ENCODE peak calls at places on chromosomes 11 and 22, in seven cellular contexts. One of them, this sample, is unnamed.

GRCh38 chr11:37988031-37988430 is 1390.0 kb upstream of the RAG2 start:
- DNase-seq in activated CD8-positive, alpha-beta T cell treated with anti-CD3 and anti-CD28 coated beads for 36 hours: no peak
- DNase-seq in heart left ventricle: no peak
- DNase-seq in endothelial cell of umbilical vein: peak
- DNase-seq in M059J: peak
- DNase-seq in tibial nerve: no peak
- DNase-seq in activated T-helper 1 cell treated with anti-CD3 and anti-CD28 coated beads, Interleukin-12 subunit alpha, Interleukin-12 subunit beta, Interleukin-2, Interleukin-4 antibody, amounts not matched to agents 30 ng/mL and 10 ng/mL and 1 ng/mL, durations not matched to agents 14 hours and 24 hours and 36 hours: no peak
- DNase-seq in this sample: no peak

GRCh38 chr22:22422629-22423112 is 85.9 kb downstream of the ZNF280B start:
- DNase-seq in activated CD8-positive, alpha-beta T cell treated with anti-CD3 and anti-CD28 coated beads for 36 hours: peak
- DNase-seq in heart left ventricle: peak
- DNase-seq in endothelial cell of umbilical vein: peak
- DNase-seq in M059J: peak
- DNase-seq in tibial nerve: peak
- DNase-seq in activated T-helper 1 cell treated with anti-CD3 and anti-CD28 coated beads, Interleukin-12 subunit alpha, Interleukin-12 subunit beta, Interleukin-2, Interleukin-4 antibody, amounts not matched to agents 30 ng/mL and 10 ng/mL and 1 ng/mL, durations not matched to agents 14 hours and 24 hours and 36 hours: peak
- DNase-seq in this sample: peak

GRCh38 chr11:12042215-12042676 is 33.8 kb upstream of the DKK3 start:
- DNase-seq in activated CD8-positive, alpha-beta T cell treated with anti-CD3 and anti-CD28 coated beads for 36 hours: no peak
- DNase-seq in heart left ventricle: no peak
- DNase-seq in endothelial cell of umbilical vein: peak
- DNase-seq in M059J: peak
- DNase-seq in tibial nerve: no peak
- DNase-seq in activated T-helper 1 cell treated with anti-CD3 and anti-CD28 coated beads, Interleukin-12 subunit alpha, Interleukin-12 subunit beta, Interleukin-2, Interleukin-4 antibody, amounts not matched to agents 30 ng/mL and 10 ng/mL and 1 ng/mL, durations not matched to agents 14 hours and 24 hours and 36 hours: no peak
- DNase-seq in this sample: no peak

GRCh38 chr22:42298746-42299145 is 28.3 kb upstream of the TCF20 start:
- DNase-seq in activated CD8-positive, alpha-beta T cell treated with anti-CD3 and anti-CD28 coated beads for 36 hours: no peak
- DNase-seq in heart left ventricle: no peak
- DNase-seq in endothelial cell of umbilical vein: no peak
- DNase-seq in M059J: no peak
- DNase-seq in tibial nerve: no peak
- DNase-seq in activated T-helper 1 cell treated with anti-CD3 and anti-CD28 coated beads, Interleukin-12 subunit alpha, Interleukin-12 subunit beta, Interleukin-2, Interleukin-4 antibody, amounts not matched to agents 30 ng/mL and 10 ng/mL and 1 ng/mL, durations not matched to agents 14 hours and 24 hours and 36 hours: no peak
- DNase-seq in this sample: no peak

GRCh38 chr11:65417221-65417701 is 5.3 kb upstream of the NEAT1 start:
- DNase-seq in activated CD8-positive, alpha-beta T cell treated with anti-CD3 and anti-CD28 coated beads for 36 hours: peak
- DNase-seq in heart left ventricle: peak
- DNase-seq in endothelial cell of umbilical vein: peak
- DNase-seq in M059J: no peak
- DNase-seq in tibial nerve: peak
- DNase-seq in activated T-helper 1 cell treated with anti-CD3 and anti-CD28 coated beads, Interleukin-12 subunit alpha, Interleukin-12 subunit beta, Interleukin-2, Interleukin-4 antibody, amounts not matched to agents 30 ng/mL and 10 ng/mL and 1 ng/mL, durations not matched to agents 14 hours and 24 hours and 36 hours: no peak
- DNase-seq in this sample: no peak

GRCh38 chr22:50525991-50526848 is 822 bp upstream of the SCO2 start:
- DNase-seq in activated CD8-positive, alpha-beta T cell treated with anti-CD3 and anti-CD28 coated beads for 36 hours: peak
- DNase-seq in heart left ventricle: peak
- DNase-seq in endothelial cell of umbilical vein: peak
- DNase-seq in M059J: peak
- DNase-seq in tibial nerve: peak
- DNase-seq in activated T-helper 1 cell treated with anti-CD3 and anti-CD28 coated beads, Interleukin-12 subunit alpha, Interleukin-12 subunit beta, Interleukin-2, Interleukin-4 antibody, amounts not matched to agents 30 ng/mL and 10 ng/mL and 1 ng/mL, durations not matched to agents 14 hours and 24 hours and 36 hours: peak
- DNase-seq in this sample: peak

GRCh38 chr11:8566613-8567210 is 27.3 kb downstream of the STK33 start:
- DNase-seq in activated CD8-positive, alpha-beta T cell treated with anti-CD3 and anti-CD28 coated beads for 36 hours: no peak
- DNase-seq in heart left ventricle: no peak
- DNase-seq in endothelial cell of umbilical vein: peak
- DNase-seq in M059J: peak
- DNase-seq in tibial nerve: no peak
- DNase-seq in activated T-helper 1 cell treated with anti-CD3 and anti-CD28 coated beads, Interleukin-12 subunit alpha, Interleukin-12 subunit beta, Interleukin-2, Interleukin-4 antibody, amounts not matched to agents 30 ng/mL and 10 ng/mL and 1 ng/mL, durations not matched to agents 14 hours and 24 hours and 36 hours: no peak
- DNase-seq in this sample: peak

GRCh38 chr22:45923812-45924211 is 53.1 kb downstream of the WNT7B start:
- DNase-seq in activated CD8-positive, alpha-beta T cell treated with anti-CD3 and anti-CD28 coated beads for 36 hours: no peak
- DNase-seq in heart left ventricle: no peak
- DNase-seq in endothelial cell of umbilical vein: no peak
- DNase-seq in M059J: no peak
- DNase-seq in tibial nerve: no peak
- DNase-seq in activated T-helper 1 cell treated with anti-CD3 and anti-CD28 coated beads, Interleukin-12 subunit alpha, Interleukin-12 subunit beta, Interleukin-2, Interleukin-4 antibody, amounts not matched to agents 30 ng/mL and 10 ng/mL and 1 ng/mL, durations not matched to agents 14 hours and 24 hours and 36 hours: no peak
- DNase-seq in this sample: no peak

GRCh38 chr11:125148743-125149142 is 15.8 kb upstream of the PKNOX2 start:
- DNase-seq in activated CD8-positive, alpha-beta T cell treated with anti-CD3 and anti-CD28 coated beads for 36 hours: no peak
- DNase-seq in heart left ventricle: no peak
- DNase-seq in endothelial cell of umbilical vein: no peak
- DNase-seq in M059J: no peak
- DNase-seq in tibial nerve: no peak
- DNase-seq in activated T-helper 1 cell treated with anti-CD3 and anti-CD28 coated beads, Interleukin-12 subunit alpha, Interleukin-12 subunit beta, Interleukin-2, Interleukin-4 antibody, amounts not matched to agents 30 ng/mL and 10 ng/mL and 1 ng/mL, durations not matched to agents 14 hours and 24 hours and 36 hours: no peak
- DNase-seq in this sample: no peak

GRCh38 chr11:57641426-57641825 is 8.3 kb downstream of the YPEL4 start:
- DNase-seq in activated CD8-positive, alpha-beta T cell treated with anti-CD3 and anti-CD28 coated beads for 36 hours: peak
- DNase-seq in heart left ventricle: no peak
- DNase-seq in endothelial cell of umbilical vein: peak
- DNase-seq in M059J: peak
- DNase-seq in tibial nerve: no peak
- DNase-seq in activated T-helper 1 cell treated with anti-CD3 and anti-CD28 coated beads, Interleukin-12 subunit alpha, Interleukin-12 subunit beta, Interleukin-2, Interleukin-4 antibody, amounts not matched to agents 30 ng/mL and 10 ng/mL and 1 ng/mL, durations not matched to agents 14 hours and 24 hours and 36 hours: no peak
- DNase-seq in this sample: peak

GRCh38 chr11:78256962-78257361 is 68.2 kb downstream of the USP35 start:
- DNase-seq in activated CD8-positive, alpha-beta T cell treated with anti-CD3 and anti-CD28 coated beads for 36 hours: no peak
- DNase-seq in heart left ventricle: peak
- DNase-seq in endothelial cell of umbilical vein: peak
- DNase-seq in M059J: peak
- DNase-seq in tibial nerve: peak
- DNase-seq in activated T-helper 1 cell treated with anti-CD3 and anti-CD28 coated beads, Interleukin-12 subunit alpha, Interleukin-12 subunit beta, Interleukin-2, Interleukin-4 antibody, amounts not matched to agents 30 ng/mL and 10 ng/mL and 1 ng/mL, durations not matched to agents 14 hours and 24 hours and 36 hours: no peak
- DNase-seq in this sample: no peak

GRCh38 chr22:50305658-50306566 is 1.5 kb downstream of the PLXNB2 start:
- DNase-seq in activated CD8-positive, alpha-beta T cell treated with anti-CD3 and anti-CD28 coated beads for 36 hours: peak
- DNase-seq in heart left ventricle: peak
- DNase-seq in endothelial cell of umbilical vein: peak
- DNase-seq in M059J: peak
- DNase-seq in tibial nerve: peak
- DNase-seq in activated T-helper 1 cell treated with anti-CD3 and anti-CD28 coated beads, Interleukin-12 subunit alpha, Interleukin-12 subunit beta, Interleukin-2, Interleukin-4 antibody, amounts not matched to agents 30 ng/mL and 10 ng/mL and 1 ng/mL, durations not matched to agents 14 hours and 24 hours and 36 hours: no peak
- DNase-seq in this sample: no peak

GRCh38 chr22:42313804-42314581 is 43.5 kb upstream of the TCF20 start:
- DNase-seq in activated CD8-positive, alpha-beta T cell treated with anti-CD3 and anti-CD28 coated beads for 36 hours: peak
- DNase-seq in heart left ventricle: peak
- DNase-seq in endothelial cell of umbilical vein: peak
- DNase-seq in M059J: peak
- DNase-seq in tibial nerve: no peak
- DNase-seq in activated T-helper 1 cell treated with anti-CD3 and anti-CD28 coated beads, Interleukin-12 subunit alpha, Interleukin-12 subunit beta, Interleukin-2, Interleukin-4 antibody, amounts not matched to agents 30 ng/mL and 10 ng/mL and 1 ng/mL, durations not matched to agents 14 hours and 24 hours and 36 hours: peak
- DNase-seq in this sample: peak

GRCh38 chr11:93630037-93630436 is 31.4 kb upstream of the CEP295 start:
- DNase-seq in activated CD8-positive, alpha-beta T cell treated with anti-CD3 and anti-CD28 coated beads for 36 hours: no peak
- DNase-seq in heart left ventricle: no peak
- DNase-seq in endothelial cell of umbilical vein: no peak
- DNase-seq in M059J: no peak
- DNase-seq in tibial nerve: no peak
- DNase-seq in activated T-helper 1 cell treated with anti-CD3 and anti-CD28 coated beads, Interleukin-12 subunit alpha, Interleukin-12 subunit beta, Interleukin-2, Interleukin-4 antibody, amounts not matched to agents 30 ng/mL and 10 ng/mL and 1 ng/mL, durations not matched to agents 14 hours and 24 hours and 36 hours: no peak
- DNase-seq in this sample: no peak

GRCh38 chr11:106956887-106957505 is 61.3 kb downstream of the GUCY1A2 start:
- DNase-seq in activated CD8-positive, alpha-beta T cell treated with anti-CD3 and anti-CD28 coated beads for 36 hours: no peak
- DNase-seq in heart left ventricle: no peak
- DNase-seq in endothelial cell of umbilical vein: no peak
- DNase-seq in M059J: no peak
- DNase-seq in tibial nerve: no peak
- DNase-seq in activated T-helper 1 cell treated with anti-CD3 and anti-CD28 coated beads, Interleukin-12 subunit alpha, Interleukin-12 subunit beta, Interleukin-2, Interleukin-4 antibody, amounts not matched to agents 30 ng/mL and 10 ng/mL and 1 ng/mL, durations not matched to agents 14 hours and 24 hours and 36 hours: no peak
- DNase-seq in this sample: no peak

GRCh38 chr22:40405178-40406062 is 35.0 kb downstream of the SGSM3 start:
- DNase-seq in activated CD8-positive, alpha-beta T cell treated with anti-CD3 and anti-CD28 coated beads for 36 hours: no peak
- DNase-seq in heart left ventricle: no peak
- DNase-seq in endothelial cell of umbilical vein: no peak
- DNase-seq in M059J: no peak
- DNase-seq in tibial nerve: no peak
- DNase-seq in activated T-helper 1 cell treated with anti-CD3 and anti-CD28 coated beads, Interleukin-12 subunit alpha, Interleukin-12 subunit beta, Interleukin-2, Interleukin-4 antibody, amounts not matched to agents 30 ng/mL and 10 ng/mL and 1 ng/mL, durations not matched to agents 14 hours and 24 hours and 36 hours: no peak
- DNase-seq in this sample: no peak

GRCh38 chr11:120835601-120836228 is 188.2 kb upstream of the TBCEL start:
- DNase-seq in activated CD8-positive, alpha-beta T cell treated with anti-CD3 and anti-CD28 coated beads for 36 hours: peak
- DNase-seq in heart left ventricle: no peak
- DNase-seq in endothelial cell of umbilical vein: no peak
- DNase-seq in M059J: no peak
- DNase-seq in tibial nerve: no peak
- DNase-seq in activated T-helper 1 cell treated with anti-CD3 and anti-CD28 coated beads, Interleukin-12 subunit alpha, Interleukin-12 subunit beta, Interleukin-2, Interleukin-4 antibody, amounts not matched to agents 30 ng/mL and 10 ng/mL and 1 ng/mL, durations not matched to agents 14 hours and 24 hours and 36 hours: no peak
- DNase-seq in this sample: no peak

GRCh38 chr11:85301895-85302678 is 325.1 kb downstream of the DLG2 start:
- DNase-seq in activated CD8-positive, alpha-beta T cell treated with anti-CD3 and anti-CD28 coated beads for 36 hours: no peak
- DNase-seq in heart left ventricle: no peak
- DNase-seq in endothelial cell of umbilical vein: no peak
- DNase-seq in M059J: no peak
- DNase-seq in tibial nerve: no peak
- DNase-seq in activated T-helper 1 cell treated with anti-CD3 and anti-CD28 coated beads, Interleukin-12 subunit alpha, Interleukin-12 subunit beta, Interleukin-2, Interleukin-4 antibody, amounts not matched to agents 30 ng/mL and 10 ng/mL and 1 ng/mL, durations not matched to agents 14 hours and 24 hours and 36 hours: no peak
- DNase-seq in this sample: no peak

GRCh38 chr11:109733245-109733644 is 311.3 kb downstream of the C11orf87 start:
- DNase-seq in activated CD8-positive, alpha-beta T cell treated with anti-CD3 and anti-CD28 coated beads for 36 hours: no peak
- DNase-seq in heart left ventricle: no peak
- DNase-seq in endothelial cell of umbilical vein: no peak
- DNase-seq in M059J: peak
- DNase-seq in tibial nerve: no peak
- DNase-seq in activated T-helper 1 cell treated with anti-CD3 and anti-CD28 coated beads, Interleukin-12 subunit alpha, Interleukin-12 subunit beta, Interleukin-2, Interleukin-4 antibody, amounts not matched to agents 30 ng/mL and 10 ng/mL and 1 ng/mL, durations not matched to agents 14 hours and 24 hours and 36 hours: no peak
- DNase-seq in this sample: no peak

GRCh38 chr11:121318848-121319834 is 26.6 kb downstream of the SC5D start:
- DNase-seq in activated CD8-positive, alpha-beta T cell treated with anti-CD3 and anti-CD28 coated beads for 36 hours: peak
- DNase-seq in heart left ventricle: no peak
- DNase-seq in endothelial cell of umbilical vein: peak
- DNase-seq in M059J: peak
- DNase-seq in tibial nerve: peak
- DNase-seq in activated T-helper 1 cell treated with anti-CD3 and anti-CD28 coated beads, Interleukin-12 subunit alpha, Interleukin-12 subunit beta, Interleukin-2, Interleukin-4 antibody, amounts not matched to agents 30 ng/mL and 10 ng/mL and 1 ng/mL, durations not matched to agents 14 hours and 24 hours and 36 hours: no peak
- DNase-seq in this sample: peak

GRCh38 chr22:46443850-46444389 is 93.5 kb downstream of the CELSR1 start:
- DNase-seq in activated CD8-positive, alpha-beta T cell treated with anti-CD3 and anti-CD28 coated beads for 36 hours: no peak
- DNase-seq in heart left ventricle: no peak
- DNase-seq in endothelial cell of umbilical vein: no peak
- DNase-seq in M059J: no peak
- DNase-seq in tibial nerve: no peak
- DNase-seq in activated T-helper 1 cell treated with anti-CD3 and anti-CD28 coated beads, Interleukin-12 subunit alpha, Interleukin-12 subunit beta, Interleukin-2, Interleukin-4 antibody, amounts not matched to agents 30 ng/mL and 10 ng/mL and 1 ng/mL, durations not matched to agents 14 hours and 24 hours and 36 hours: no peak
- DNase-seq in this sample: no peak

GRCh38 chr11:45917286-45917622 is 423 bp downstream of the PEX16 start:
- DNase-seq in activated CD8-positive, alpha-beta T cell treated with anti-CD3 and anti-CD28 coated beads for 36 hours: peak
- DNase-seq in heart left ventricle: peak
- DNase-seq in endothelial cell of umbilical vein: no peak
- DNase-seq in M059J: no peak
- DNase-seq in tibial nerve: no peak
- DNase-seq in activated T-helper 1 cell treated with anti-CD3 and anti-CD28 coated beads, Interleukin-12 subunit alpha, Interleukin-12 subunit beta, Interleukin-2, Interleukin-4 antibody, amounts not matched to agents 30 ng/mL and 10 ng/mL and 1 ng/mL, durations not matched to agents 14 hours and 24 hours and 36 hours: no peak
- DNase-seq in this sample: no peak

GRCh38 chr11:108302121-108302785 is 79.4 kb downstream of the ATM start:
- DNase-seq in activated CD8-positive, alpha-beta T cell treated with anti-CD3 and anti-CD28 coated beads for 36 hours: no peak
- DNase-seq in heart left ventricle: no peak
- DNase-seq in endothelial cell of umbilical vein: no peak
- DNase-seq in M059J: peak
- DNase-seq in tibial nerve: no peak
- DNase-seq in activated T-helper 1 cell treated with anti-CD3 and anti-CD28 coated beads, Interleukin-12 subunit alpha, Interleukin-12 subunit beta, Interleukin-2, Interleukin-4 antibody, amounts not matched to agents 30 ng/mL and 10 ng/mL and 1 ng/mL, durations not matched to agents 14 hours and 24 hours and 36 hours: no peak
- DNase-seq in this sample: no peak

GRCh38 chr11:47983464-47984397 is 3.4 kb downstream of the PTPRJ start:
- DNase-seq in activated CD8-positive, alpha-beta T cell treated with anti-CD3 and anti-CD28 coated beads for 36 hours: no peak
- DNase-seq in heart left ventricle: no peak
- DNase-seq in endothelial cell of umbilical vein: no peak
- DNase-seq in M059J: peak
- DNase-seq in tibial nerve: no peak
- DNase-seq in activated T-helper 1 cell treated with anti-CD3 and anti-CD28 coated beads, Interleukin-12 subunit alpha, Interleukin-12 subunit beta, Interleukin-2, Interleukin-4 antibody, amounts not matched to agents 30 ng/mL and 10 ng/mL and 1 ng/mL, durations not matched to agents 14 hours and 24 hours and 36 hours: no peak
- DNase-seq in this sample: no peak

GRCh38 chr22:49789289-49790141 is 38.2 kb downstream of the BRD1 start:
- DNase-seq in activated CD8-positive, alpha-beta T cell treated with anti-CD3 and anti-CD28 coated beads for 36 hours: peak
- DNase-seq in heart left ventricle: peak
- DNase-seq in endothelial cell of umbilical vein: no peak
- DNase-seq in M059J: no peak
- DNase-seq in tibial nerve: peak
- DNase-seq in activated T-helper 1 cell treated with anti-CD3 and anti-CD28 coated beads, Interleukin-12 subunit alpha, Interleukin-12 subunit beta, Interleukin-2, Interleukin-4 antibody, amounts not matched to agents 30 ng/mL and 10 ng/mL and 1 ng/mL, durations not matched to agents 14 hours and 24 hours and 36 hours: no peak
- DNase-seq in this sample: no peak

GRCh38 chr11:111976614-111977140 is 39.5 kb downstream of the DIXDC1 start:
- DNase-seq in activated CD8-positive, alpha-beta T cell treated with anti-CD3 and anti-CD28 coated beads for 36 hours: no peak
- DNase-seq in heart left ventricle: no peak
- DNase-seq in endothelial cell of umbilical vein: no peak
- DNase-seq in M059J: peak
- DNase-seq in tibial nerve: no peak
- DNase-seq in activated T-helper 1 cell treated with anti-CD3 and anti-CD28 coated beads, Interleukin-12 subunit alpha, Interleukin-12 subunit beta, Interleukin-2, Interleukin-4 antibody, amounts not matched to agents 30 ng/mL and 10 ng/mL and 1 ng/mL, durations not matched to agents 14 hours and 24 hours and 36 hours: no peak
- DNase-seq in this sample: no peak

GRCh38 chr22:19477321-19478085 is 1.5 kb downstream of the UFD1 start:
- DNase-seq in activated CD8-positive, alpha-beta T cell treated with anti-CD3 and anti-CD28 coated beads for 36 hours: no peak
- DNase-seq in heart left ventricle: no peak
- DNase-seq in endothelial cell of umbilical vein: peak
- DNase-seq in M059J: peak
- DNase-seq in tibial nerve: no peak
- DNase-seq in activated T-helper 1 cell treated with anti-CD3 and anti-CD28 coated beads, Interleukin-12 subunit alpha, Interleukin-12 subunit beta, Interleukin-2, Interleukin-4 antibody, amounts not matched to agents 30 ng/mL and 10 ng/mL and 1 ng/mL, durations not matched to agents 14 hours and 24 hours and 36 hours: peak
- DNase-seq in this sample: no peak

GRCh38 chr11:57779275-57779674 is 17.7 kb downstream of the CTNND1 start:
- DNase-seq in activated CD8-positive, alpha-beta T cell treated with anti-CD3 and anti-CD28 coated beads for 36 hours: no peak
- DNase-seq in heart left ventricle: peak
- DNase-seq in endothelial cell of umbilical vein: peak
- DNase-seq in M059J: peak
- DNase-seq in tibial nerve: peak
- DNase-seq in activated T-helper 1 cell treated with anti-CD3 and anti-CD28 coated beads, Interleukin-12 subunit alpha, Interleukin-12 subunit beta, Interleukin-2, Interleukin-4 antibody, amounts not matched to agents 30 ng/mL and 10 ng/mL and 1 ng/mL, durations not matched to agents 14 hours and 24 hours and 36 hours: no peak
- DNase-seq in this sample: no peak

This sample was measured in SK-N-DZ.